ENCODE peak calls at places on chromosomes 4 and X, in six cellular contexts. A is Peyer's patch, P is heart left ventricle, N is suprapubic skin, V is K562, H is testis. F is an unnamed sample.

GRCh38 chrX:146973283-146973682 is 158.7 kb upstream of the CXorf51A start:
- DNase-seq in A (no peak), P (no peak), N (no peak), V (no peak), H (no peak), F (no peak)

GRCh38 chrX:129724767-129725166 is 14.0 kb upstream of the XPNPEP2 start:
- DNase-seq in A (no peak), P (no peak), N (no peak), V (no peak), H (no peak), F (no peak)

GRCh38 chrX:141220342-141221008 is 21.8 kb downstream of the SPANXC start:
- DNase-seq in A (no peak), P (no peak), N (no peak), V (no peak), H (no peak), F (no peak)

GRCh38 chrX:111568356-111568755 is 56.9 kb downstream of the SERTM2 start:
- DNase-seq in A (no peak), P (no peak), N (no peak), V (peak; percentile 14), H (peak; percentile 14), F (no peak)

GRCh38 chrX:19953145-19953544 is 37.7 kb downstream of the BCLAF3 start:
- DNase-seq in A (no peak), P (no peak), N (no peak), V (no peak), H (no peak), F (no peak)

GRCh38 chr4:119314356-119314755 is 7.6 kb downstream of the FABP2 start:
- DNase-seq in A (peak; percentile 47), P (no peak), N (no peak), V (no peak), H (peak; percentile 34), F (no peak)

GRCh38 chrX:77003956-77004355 is 443.2 kb upstream of the FGF16 start:
- DNase-seq in A (no peak), P (peak; percentile 23), N (no peak), V (no peak), H (no peak), F (no peak)

GRCh38 chr4:52577285-52577968 is 81.7 kb downstream of the USP46 start:
- DNase-seq in A (no peak), P (no peak), N (no peak), V (no peak), H (no peak), F (no peak)

GRCh38 chr4:15186149-15186548 is 183.9 kb downstream of the CPEB2 start:
- DNase-seq in A (no peak), P (no peak), N (no peak), V (no peak), H (no peak), F (no peak)

GRCh38 chr4:113288691-113289090 is 239.2 kb downstream of the ANK2 start:
- DNase-seq in A (no peak), P (no peak), N (no peak), V (no peak), H (no peak), F (no peak)

GRCh38 chrX:132750312-132751042 is 208.0 kb downstream of the HS6ST2 start:
- DNase-seq in A (no peak), P (no peak), N (no peak), V (no peak), H (no peak), F (no peak)

GRCh38 chr4:1240721-1241465 is 8.0 kb downstream of the CTBP1 start:
- DNase-seq in A (peak; percentile 43), P (no peak), N (peak; percentile 62), V (no peak), H (no peak), F (no peak)

GRCh38 chr4:4574792-4575191 is 32.9 kb upstream of the STX18 start:
- DNase-seq in A (peak; percentile 56), P (peak; percentile 72), N (no peak), V (no peak), H (peak; percentile 76), F (no peak)

GRCh38 chr4:122172266-122172665 is 20.1 kb downstream of the BLTP1 start:
- DNase-seq in A (no peak), P (no peak), N (no peak), V (no peak), H (no peak), F (no peak)

GRCh38 chrX:136747003-136747986 is 33.4 kb downstream of the ARHGEF6 start:
- DNase-seq in A (no peak), P (no peak), N (no peak), V (no peak), H (no peak), F (no peak)

GRCh38 chr4:83114576-83114975 is at the start of gene PLAC8:
- DNase-seq in A (peak; percentile 88), P (no peak), N (no peak), V (no peak), H (no peak), F (peak; percentile 51)

GRCh38 chr4:2829933-2830451 is 13.7 kb upstream of the ADD1 start:
- DNase-seq in A (peak; percentile 44), P (peak; percentile 24), N (no peak), V (no peak), H (no peak), F (no peak)

GRCh38 chr4:163249042-163249441 is 82.4 kb upstream of the NAF1 start:
- DNase-seq in A (no peak), P (no peak), N (no peak), V (no peak), H (no peak), F (no peak)

GRCh38 chrX:102651968-102652744 is 873 bp downstream of the GPRASP1 start:
- DNase-seq in A (peak; percentile 68), P (no peak), N (no peak), V (no peak), H (peak; percentile 67), F (no peak)

GRCh38 chrX:103584606-103585005 is 709 bp upstream of the TCEAL4 start:
- DNase-seq in A (no peak), P (no peak), N (no peak), V (no peak), H (no peak), F (no peak)

GRCh38 chr4:9800878-9801277 is 19.4 kb downstream of the DRD5 start:
- DNase-seq in A (no peak), P (no peak), N (no peak), V (no peak), H (no peak), F (no peak)

GRCh38 chr4:2923678-2924173 is 39.5 kb downstream of the NOP14 start:
- DNase-seq in A (peak; percentile 41), P (peak; percentile 11), N (peak; percentile 52), V (no peak), H (no peak), F (peak; percentile 26)

GRCh38 chr4:3304831-3305609 is 12.2 kb downstream of the RGS12 start:
- DNase-seq in A (peak; percentile 43), P (no peak), N (peak; percentile 61), V (no peak), H (peak; percentile 64), F (no peak)

DNA sequence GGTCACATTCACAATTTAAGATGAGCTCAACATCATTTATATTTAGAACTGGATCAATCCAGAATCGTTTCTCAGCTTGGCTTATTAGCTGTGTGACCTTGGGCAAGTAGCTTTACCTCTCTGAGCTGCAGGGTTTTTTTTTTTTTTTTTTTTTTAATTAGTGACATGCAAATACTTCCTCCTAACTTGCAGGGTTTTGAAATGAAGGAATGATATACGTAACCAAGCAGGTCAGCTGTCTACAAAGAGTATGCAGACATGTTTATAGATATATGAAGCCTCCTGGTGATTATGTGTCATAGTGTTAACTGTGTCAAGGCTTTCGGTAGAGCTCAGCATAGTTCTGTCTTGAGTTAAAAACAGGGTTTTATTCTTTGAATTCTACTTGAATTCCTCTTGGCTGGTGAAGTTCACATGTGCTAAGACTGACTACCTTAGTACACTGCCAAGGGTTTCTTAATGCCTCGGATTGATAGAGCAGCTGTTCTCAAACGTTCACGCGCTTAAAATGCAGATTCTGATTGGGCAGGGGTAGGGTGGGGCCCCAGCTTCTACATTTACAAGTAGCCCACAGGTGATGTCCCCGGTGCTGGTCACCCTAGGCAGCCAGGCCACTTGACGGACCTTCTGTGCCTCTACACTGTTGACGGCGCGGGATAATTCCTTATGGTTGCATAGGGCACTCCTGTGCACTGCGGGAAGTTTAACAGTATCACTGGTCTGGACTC is 645 bp upstream of the STS start:
- DNase-seq in A (no peak), P (peak; percentile 28), N (no peak), V (peak; percentile 42), H (no peak), F (peak; percentile 45)
- TF ChIP-seq POLR2A in A (no peak), P (no peak), N (no peak), V (no peak), H (no peak), F (no peak)

GRCh38 chrX:153981231-153981630 is 8.7 kb downstream of the TMEM187 start:
- DNase-seq in A (no peak), P (no peak), N (no peak), V (no peak), H (no peak), F (no peak)

GRCh38 chrX:153983321-153983729 is 10.8 kb downstream of the TMEM187 start:
- DNase-seq in A (no peak), P (no peak), N (no peak), V (no peak), H (no peak), F (no peak)

GRCh38 chrX:153988493-153988892 is 15.9 kb downstream of the TMEM187 start:
- DNase-seq in A (no peak), P (no peak), N (no peak), V (no peak), H (no peak), F (no peak)

GRCh38 chrX:153981771-153982533 is 9.4 kb downstream of the TMEM187 start:
- DNase-seq in A (peak; percentile 88), P (no peak), N (peak; percentile 66), V (no peak), H (peak; percentile 78), F (no peak)

GRCh38 chrX:153984351-153985178 is 12.0 kb downstream of the TMEM187 start:
- DNase-seq in A (no peak), P (no peak), N (no peak), V (no peak), H (no peak), F (no peak)
- TF ChIP-seq POLR2A in A (no peak), P (no peak), N (no peak), V (no peak), H (no peak), F (no peak)

GRCh38 chrX:2690856-2691542 is at the start of gene CD99:
- DNase-seq in A (peak; percentile 97), P (peak; percentile 94), N (peak; percentile 96), V (peak; percentile 84), H (peak; percentile 96), F (peak; percentile 89)
- TF ChIP-seq POLR2A in A (peak; percentile 71), P (no peak), N (no peak), V (no peak), H (no peak), F (peak; percentile 52)

DNA sequence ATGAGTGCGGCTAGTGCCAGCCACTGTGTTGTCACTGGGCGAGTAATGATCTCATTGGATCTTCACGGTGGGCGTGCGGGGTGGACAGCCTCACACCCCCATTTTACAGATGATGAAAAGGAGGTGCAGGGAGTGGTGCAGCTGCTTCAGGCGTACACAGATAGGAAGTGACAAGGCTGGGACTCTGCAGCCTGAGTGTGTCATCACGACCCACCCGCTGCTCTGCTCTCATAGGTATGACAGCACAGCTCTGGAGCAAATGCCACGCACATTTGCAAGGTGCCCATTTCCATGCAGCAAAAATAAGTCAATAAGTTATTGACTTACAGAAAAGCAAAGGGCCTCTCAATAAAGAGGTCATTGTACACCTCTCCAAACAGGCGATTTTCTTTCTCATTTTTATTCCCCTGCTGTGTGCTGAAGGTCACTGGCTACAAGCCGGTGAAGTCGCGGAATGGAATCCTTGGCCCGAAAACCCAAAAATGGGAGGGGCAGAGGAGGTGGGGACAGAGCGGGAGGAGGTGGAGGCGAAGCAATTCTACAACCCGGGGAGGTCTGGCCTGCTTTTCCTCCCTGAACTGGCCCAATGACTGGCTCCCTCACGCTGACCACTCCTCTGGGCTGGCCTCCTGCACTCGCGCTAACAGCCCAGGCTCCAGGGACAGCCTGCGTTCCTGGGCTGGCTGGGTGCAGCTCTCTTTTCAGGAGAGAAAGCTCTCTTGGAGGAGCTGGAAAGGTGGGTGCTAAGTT is at the start of gene SOD3:
- DNase-seq in A (peak; percentile 65), P (peak; percentile 90), N (peak; percentile 86), V (peak; percentile 46), H (peak; percentile 91), F (peak; percentile 79)
- TF ChIP-seq POLR2A in A (no peak), P (no peak), N (no peak), V (no peak), H (no peak), F (peak; percentile 20)

F was measured in stomach.